ENCODE peak calls at places on chromosomes 7 and 10, in six cellular contexts. One of them, this sample, is unnamed.

GRCh38 chr7:4683884-4684565 is 1.9 kb downstream of the FOXK1 start:
- DNase-seq in cardiac fibroblast: peak
- DNase-seq in H9: no peak
- DNase-seq in mammary epithelial cell: peak
- DNase-seq in fibroblast of the aortic adventitia: peak
- DNase-seq in CD4-positive, alpha-beta T cell: no peak
- DNase-seq in this sample: peak

GRCh38 chr7:148979827-148980226 is 48.5 kb downstream of the PDIA4 start:
- DNase-seq in cardiac fibroblast: no peak
- DNase-seq in H9: no peak
- DNase-seq in mammary epithelial cell: no peak
- DNase-seq in fibroblast of the aortic adventitia: no peak
- DNase-seq in CD4-positive, alpha-beta T cell: no peak
- DNase-seq in this sample: no peak

GRCh38 chr10:927131-927530 is 4.4 kb downstream of the LARP4B start:
- DNase-seq in cardiac fibroblast: no peak
- DNase-seq in H9: no peak
- DNase-seq in mammary epithelial cell: no peak
- DNase-seq in fibroblast of the aortic adventitia: no peak
- DNase-seq in CD4-positive, alpha-beta T cell: no peak
- DNase-seq in this sample: no peak

GRCh38 chr7:137741443-137741842 is 105.3 kb downstream of the DGKI start:
- DNase-seq in cardiac fibroblast: no peak
- DNase-seq in H9: no peak
- DNase-seq in mammary epithelial cell: no peak
- DNase-seq in fibroblast of the aortic adventitia: no peak
- DNase-seq in CD4-positive, alpha-beta T cell: no peak
- DNase-seq in this sample: no peak

GRCh38 chr7:151274936-151275812 is 26.7 kb upstream of the SMARCD3 start:
- DNase-seq in cardiac fibroblast: no peak
- DNase-seq in H9: no peak
- DNase-seq in mammary epithelial cell: no peak
- DNase-seq in fibroblast of the aortic adventitia: no peak
- DNase-seq in CD4-positive, alpha-beta T cell: no peak
- DNase-seq in this sample: no peak

GRCh38 chr7:54985405-54986360 is 33.1 kb upstream of the EGFR start:
- DNase-seq in cardiac fibroblast: peak
- DNase-seq in H9: no peak
- DNase-seq in mammary epithelial cell: peak
- DNase-seq in fibroblast of the aortic adventitia: peak
- DNase-seq in CD4-positive, alpha-beta T cell: no peak
- DNase-seq in this sample: peak

GRCh38 chr10:121179006-121179405 is 327.8 kb downstream of the WDR11 start:
- DNase-seq in cardiac fibroblast: no peak
- DNase-seq in H9: no peak
- DNase-seq in mammary epithelial cell: peak
- DNase-seq in fibroblast of the aortic adventitia: no peak
- DNase-seq in CD4-positive, alpha-beta T cell: no peak
- DNase-seq in this sample: no peak

GRCh38 chr10:130023454-130024230 is 59.6 kb upstream of the EBF3 start:
- DNase-seq in cardiac fibroblast: no peak
- DNase-seq in H9: peak
- DNase-seq in mammary epithelial cell: no peak
- DNase-seq in fibroblast of the aortic adventitia: no peak
- DNase-seq in CD4-positive, alpha-beta T cell: no peak
- DNase-seq in this sample: peak

GRCh38 chr10:18179901-18180300 is 39.7 kb downstream of the CACNB2 start:
- DNase-seq in cardiac fibroblast: peak
- DNase-seq in H9: no peak
- DNase-seq in mammary epithelial cell: no peak
- DNase-seq in fibroblast of the aortic adventitia: peak
- DNase-seq in CD4-positive, alpha-beta T cell: no peak
- DNase-seq in this sample: no peak

GRCh38 chr7:99123571-99124033 is 20.3 kb downstream of the SMURF1 start:
- DNase-seq in cardiac fibroblast: peak
- DNase-seq in H9: no peak
- DNase-seq in mammary epithelial cell: peak
- DNase-seq in fibroblast of the aortic adventitia: peak
- DNase-seq in CD4-positive, alpha-beta T cell: no peak
- DNase-seq in this sample: no peak

GRCh38 chr7:45682836-45683555 is 108.8 kb downstream of the ADCY1 start:
- DNase-seq in cardiac fibroblast: peak
- DNase-seq in H9: no peak
- DNase-seq in mammary epithelial cell: peak
- DNase-seq in fibroblast of the aortic adventitia: peak
- DNase-seq in CD4-positive, alpha-beta T cell: no peak
- DNase-seq in this sample: no peak

GRCh38 chr10:8752146-8752843 is 697.8 kb downstream of the GATA3 start:
- DNase-seq in cardiac fibroblast: no peak
- DNase-seq in H9: no peak
- DNase-seq in mammary epithelial cell: no peak
- DNase-seq in fibroblast of the aortic adventitia: no peak
- DNase-seq in CD4-positive, alpha-beta T cell: no peak
- DNase-seq in this sample: no peak

GRCh38 chr7:100649826-100650565 is 6.3 kb downstream of the ACTL6B start:
- DNase-seq in cardiac fibroblast: no peak
- DNase-seq in H9: no peak
- DNase-seq in mammary epithelial cell: no peak
- DNase-seq in fibroblast of the aortic adventitia: peak
- DNase-seq in CD4-positive, alpha-beta T cell: no peak
- DNase-seq in this sample: no peak

GRCh38 chr10:3729397-3729796 is 55.6 kb downstream of the KLF6 start:
- DNase-seq in cardiac fibroblast: no peak
- DNase-seq in H9: no peak
- DNase-seq in mammary epithelial cell: peak
- DNase-seq in fibroblast of the aortic adventitia: no peak
- DNase-seq in CD4-positive, alpha-beta T cell: no peak
- DNase-seq in this sample: no peak

GRCh38 chr10:75544923-75545322 is 113.5 kb downstream of the LRMDA start:
- DNase-seq in cardiac fibroblast: peak
- DNase-seq in H9: no peak
- DNase-seq in mammary epithelial cell: no peak
- DNase-seq in fibroblast of the aortic adventitia: peak
- DNase-seq in CD4-positive, alpha-beta T cell: no peak
- DNase-seq in this sample: no peak

GRCh38 chr7:23191022-23191421 is 9.2 kb downstream of the NUP42 start:
- DNase-seq in cardiac fibroblast: no peak
- DNase-seq in H9: no peak
- DNase-seq in mammary epithelial cell: no peak
- DNase-seq in fibroblast of the aortic adventitia: no peak
- DNase-seq in CD4-positive, alpha-beta T cell: no peak
- DNase-seq in this sample: no peak

GRCh38 chr10:71740069-71740468 is 20.5 kb upstream of the C10orf105 start:
- DNase-seq in cardiac fibroblast: peak
- DNase-seq in H9: no peak
- DNase-seq in mammary epithelial cell: peak
- DNase-seq in fibroblast of the aortic adventitia: peak
- DNase-seq in CD4-positive, alpha-beta T cell: no peak
- DNase-seq in this sample: no peak

GRCh38 chr10:103982639-103983038 is 15.7 kb downstream of the SLK start:
- DNase-seq in cardiac fibroblast: peak
- DNase-seq in H9: peak
- DNase-seq in mammary epithelial cell: no peak
- DNase-seq in fibroblast of the aortic adventitia: no peak
- DNase-seq in CD4-positive, alpha-beta T cell: no peak
- DNase-seq in this sample: no peak
- TF ChIP-seq CTCF in cardiac fibroblast: peak
- TF ChIP-seq CTCF in H9: peak
- TF ChIP-seq CTCF in mammary epithelial cell: no peak
- TF ChIP-seq CTCF in fibroblast of the aortic adventitia: no peak
- TF ChIP-seq CTCF in CD4-positive, alpha-beta T cell: no peak
- TF ChIP-seq CTCF in this sample: no peak

DNA sequence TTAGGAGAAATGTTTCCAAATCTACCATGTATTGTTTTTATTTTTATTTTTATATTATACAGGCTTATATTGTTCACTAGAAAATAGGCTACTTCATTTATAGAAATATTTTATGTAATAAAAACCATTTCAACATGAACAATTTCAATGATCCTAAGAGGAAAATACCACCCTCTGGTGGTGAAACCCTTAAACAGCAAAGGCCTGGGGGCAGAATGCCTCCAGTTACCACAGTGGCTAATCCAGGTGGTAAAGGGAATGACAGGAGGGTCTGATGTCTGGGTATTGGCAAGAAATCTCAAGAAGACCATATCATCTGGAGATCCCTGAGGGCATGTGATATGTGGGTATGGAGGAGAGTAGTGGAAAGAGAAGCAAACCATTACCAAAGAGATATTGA is 19.3 kb downstream of the MACC1 start:
- DNase-seq in cardiac fibroblast: no peak
- DNase-seq in H9: no peak
- DNase-seq in mammary epithelial cell: no peak
- DNase-seq in fibroblast of the aortic adventitia: peak
- DNase-seq in CD4-positive, alpha-beta T cell: no peak
- DNase-seq in this sample: no peak
- TF ChIP-seq CTCF in cardiac fibroblast: peak
- TF ChIP-seq CTCF in H9: peak
- TF ChIP-seq CTCF in mammary epithelial cell: peak
- TF ChIP-seq CTCF in fibroblast of the aortic adventitia: peak
- TF ChIP-seq CTCF in CD4-positive, alpha-beta T cell: no peak
- TF ChIP-seq CTCF in this sample: peak

DNA sequence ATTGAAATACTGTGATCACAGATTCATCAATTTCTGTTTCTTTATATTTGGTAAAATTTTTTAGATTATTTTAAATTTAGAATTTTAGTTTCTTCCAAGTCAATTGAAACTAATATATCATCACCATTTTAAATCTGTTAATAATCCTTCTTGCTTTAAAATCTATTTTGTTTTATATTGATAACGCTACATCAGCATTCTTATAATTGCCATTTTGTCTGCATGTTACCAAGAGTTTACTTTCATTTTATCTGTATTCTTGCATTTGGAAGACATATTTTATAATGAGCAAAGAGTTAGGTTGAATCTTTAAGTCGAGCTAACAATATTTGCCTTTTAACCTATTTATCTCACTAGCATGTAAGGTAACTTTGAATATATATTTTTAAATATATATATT is 890.6 kb downstream of the DNAJB9 start:
- DNase-seq in cardiac fibroblast: no peak
- DNase-seq in H9: no peak
- DNase-seq in mammary epithelial cell: no peak
- DNase-seq in fibroblast of the aortic adventitia: no peak
- DNase-seq in CD4-positive, alpha-beta T cell: no peak
- DNase-seq in this sample: no peak
- TF ChIP-seq CTCF in cardiac fibroblast: no peak
- TF ChIP-seq CTCF in H9: no peak
- TF ChIP-seq CTCF in mammary epithelial cell: no peak
- TF ChIP-seq CTCF in fibroblast of the aortic adventitia: no peak
- TF ChIP-seq CTCF in CD4-positive, alpha-beta T cell: no peak
- TF ChIP-seq CTCF in this sample: no peak

GRCh38 chr7:132135986-132136385 is 440.3 kb downstream of the PLXNA4 start:
- DNase-seq in cardiac fibroblast: no peak
- DNase-seq in H9: no peak
- DNase-seq in mammary epithelial cell: no peak
- DNase-seq in fibroblast of the aortic adventitia: no peak
- DNase-seq in CD4-positive, alpha-beta T cell: no peak
- DNase-seq in this sample: no peak

GRCh38 chr7:132134814-132135445 is 441.3 kb downstream of the PLXNA4 start:
- DNase-seq in cardiac fibroblast: no peak
- DNase-seq in H9: no peak
- DNase-seq in mammary epithelial cell: no peak
- DNase-seq in fibroblast of the aortic adventitia: no peak
- DNase-seq in CD4-positive, alpha-beta T cell: no peak
- DNase-seq in this sample: no peak

GRCh38 chr7:132138817-132139216 is 437.5 kb downstream of the PLXNA4 start:
- DNase-seq in cardiac fibroblast: peak
- DNase-seq in H9: no peak
- DNase-seq in mammary epithelial cell: peak
- DNase-seq in fibroblast of the aortic adventitia: peak
- DNase-seq in CD4-positive, alpha-beta T cell: no peak
- DNase-seq in this sample: no peak

GRCh38 chr7:132140341-132140740 is 435.9 kb downstream of the PLXNA4 start:
- DNase-seq in cardiac fibroblast: no peak
- DNase-seq in H9: no peak
- DNase-seq in mammary epithelial cell: no peak
- DNase-seq in fibroblast of the aortic adventitia: peak
- DNase-seq in CD4-positive, alpha-beta T cell: no peak
- DNase-seq in this sample: no peak

GRCh38 chr7:132137681-132138080 is 438.6 kb downstream of the PLXNA4 start:
- DNase-seq in cardiac fibroblast: no peak
- DNase-seq in H9: no peak
- DNase-seq in mammary epithelial cell: no peak
- DNase-seq in fibroblast of the aortic adventitia: no peak
- DNase-seq in CD4-positive, alpha-beta T cell: no peak
- DNase-seq in this sample: no peak
- TF ChIP-seq CTCF in cardiac fibroblast: no peak
- TF ChIP-seq CTCF in H9: no peak
- TF ChIP-seq CTCF in mammary epithelial cell: no peak
- TF ChIP-seq CTCF in fibroblast of the aortic adventitia: no peak
- TF ChIP-seq CTCF in CD4-positive, alpha-beta T cell: no peak
- TF ChIP-seq CTCF in this sample: no peak

GRCh38 chr10:85542936-85543730 is 823.5 kb downstream of the GRID1 start:
- DNase-seq in cardiac fibroblast: no peak
- DNase-seq in H9: no peak
- DNase-seq in mammary epithelial cell: no peak
- DNase-seq in fibroblast of the aortic adventitia: no peak
- DNase-seq in CD4-positive, alpha-beta T cell: no peak
- DNase-seq in this sample: no peak

GRCh38 chr10:85542149-85542548 is 824.4 kb downstream of the GRID1 start:
- DNase-seq in cardiac fibroblast: no peak
- DNase-seq in H9: no peak
- DNase-seq in mammary epithelial cell: no peak
- DNase-seq in fibroblast of the aortic adventitia: no peak
- DNase-seq in CD4-positive, alpha-beta T cell: no peak
- DNase-seq in this sample: no peak

GRCh38 chr10:85545874-85546273 is 820.7 kb downstream of the GRID1 start:
- DNase-seq in cardiac fibroblast: no peak
- DNase-seq in H9: no peak
- DNase-seq in mammary epithelial cell: no peak
- DNase-seq in fibroblast of the aortic adventitia: no peak
- DNase-seq in CD4-positive, alpha-beta T cell: no peak
- DNase-seq in this sample: no peak

GRCh38 chr10:85547460-85548023 is 819.1 kb downstream of the GRID1 start:
- DNase-seq in cardiac fibroblast: no peak
- DNase-seq in H9: no peak
- DNase-seq in mammary epithelial cell: no peak
- DNase-seq in fibroblast of the aortic adventitia: no peak
- DNase-seq in CD4-positive, alpha-beta T cell: no peak
- DNase-seq in this sample: no peak

GRCh38 chr10:85544956-85545355 is 821.6 kb downstream of the GRID1 start:
- DNase-seq in cardiac fibroblast: no peak
- DNase-seq in H9: no peak
- DNase-seq in mammary epithelial cell: no peak
- DNase-seq in fibroblast of the aortic adventitia: no peak
- DNase-seq in CD4-positive, alpha-beta T cell: no peak
- DNase-seq in this sample: no peak
- TF ChIP-seq CTCF in cardiac fibroblast: no peak
- TF ChIP-seq CTCF in H9: no peak
- TF ChIP-seq CTCF in mammary epithelial cell: no peak
- TF ChIP-seq CTCF in fibroblast of the aortic adventitia: no peak
- TF ChIP-seq CTCF in CD4-positive, alpha-beta T cell: no peak
- TF ChIP-seq CTCF in this sample: no peak

GRCh38 chr7:118104812-118105441 is 79.0 kb upstream of the LSM8 start:
- DNase-seq in cardiac fibroblast: peak
- DNase-seq in H9: no peak
- DNase-seq in mammary epithelial cell: peak
- DNase-seq in fibroblast of the aortic adventitia: peak
- DNase-seq in CD4-positive, alpha-beta T cell: no peak
- DNase-seq in this sample: no peak
- TF ChIP-seq CTCF in cardiac fibroblast: peak
- TF ChIP-seq CTCF in H9: peak
- TF ChIP-seq CTCF in mammary epithelial cell: peak
- TF ChIP-seq CTCF in fibroblast of the aortic adventitia: peak
- TF ChIP-seq CTCF in CD4-positive, alpha-beta T cell: no peak
- TF ChIP-seq CTCF in this sample: peak